ENCODE peak calls at places on chromosomes 5 and 9, in five cellular contexts. L, B, H, Q and Z are unnamed samples.

GRCh38 chr5:6576861-6577501 is 55.9 kb downstream of the NSUN2 start:
- DNase-seq in L (peak; percentile 24), B (no peak), Q (no peak), H (no peak), Z (peak; percentile 28)

GRCh38 chr5:179269781-179270543 is 75.3 kb downstream of the ADAMTS2 start:
- DNase-seq in L (no peak), H (peak; percentile 64), Q (peak; percentile 54), B (no peak), Z (no peak)

GRCh38 chr5:172714491-172715420 is 56.2 kb downstream of the DUSP1 start:
- DNase-seq in H (peak; percentile 92), L (peak; percentile 82), B (peak; percentile 61), Q (peak; percentile 87), Z (peak; percentile 50)

GRCh38 chr9:108423493-108423892 is 432.3 kb downstream of the ACTL7B start:
- DNase-seq in H (no peak), B (no peak), L (no peak), Q (no peak), Z (no peak)

GRCh38 chr5:179164331-179165311 is 104.4 kb downstream of the ZNF354C start:
- DNase-seq in H (peak; percentile 57), L (no peak), Q (peak; percentile 53), B (no peak), Z (no peak)

GRCh38 chr9:134316444-134317160 is 9.7 kb upstream of the RXRA start:
- DNase-seq in B (no peak), H (peak; percentile 85), L (no peak), Q (peak; percentile 67), Z (no peak)

GRCh38 chr5:56856779-56857178 is 41.4 kb downstream of the MAP3K1 start:
- DNase-seq in B (no peak), H (no peak), L (no peak), Q (no peak), Z (no peak)

GRCh38 chr5:122772446-122772845 is 2.4 kb upstream of the SNX2 start:
- DNase-seq in L (no peak), Q (no peak), B (no peak), H (no peak), Z (no peak)

DNA sequence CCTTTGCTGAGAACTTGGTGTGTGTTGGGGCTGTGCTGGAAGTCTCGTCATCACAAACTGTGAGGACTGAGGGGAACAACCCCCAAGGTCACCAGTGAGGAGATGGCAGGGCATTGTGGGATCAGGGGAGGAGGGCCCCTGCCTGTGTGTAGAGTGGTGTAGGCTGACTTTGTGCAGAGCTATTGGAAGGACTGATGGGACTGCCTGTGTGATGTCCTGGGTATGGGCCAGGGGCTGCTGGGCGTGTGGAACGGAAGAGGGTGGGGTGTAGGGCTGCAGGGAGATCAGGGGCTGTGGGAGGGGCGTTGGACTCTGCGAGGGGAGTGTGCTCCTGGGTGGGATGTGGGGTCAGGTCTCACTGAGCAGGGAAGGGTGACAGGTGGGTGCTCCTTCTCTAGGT is 3.6 kb downstream of the WNK2 start:
- DNase-seq in H (no peak), L (no peak), Q (peak; percentile 58), B (no peak), Z (no peak)
- H3K4me3 ChIP-seq in H (peak overlapping the region; percentile 54), L (no peak overlapping the region), Q (no peak overlapping the region), B (no peak overlapping the region), Z (no peak overlapping the region)

GRCh38 chr9:128203024-128203841 is at the start of gene DNM1:
- DNase-seq in Q (peak; percentile 83), L (peak; percentile 93), B (peak; percentile 85), H (no peak), Z (peak; percentile 30)
- H3K4me3 ChIP-seq in Q (peak within 1 kb of the TSS; percentile 64), L (peak within 1 kb of the TSS; percentile 94), B (peak within 1 kb of the TSS; percentile 60), H (peak within 1 kb of the TSS; percentile 56), Z (peak within 1 kb of the TSS; percentile 65)

GRCh38 chr9:129381481-129381957 is 203.5 kb upstream of the IER5L start:
- DNase-seq in H (peak; percentile 45), L (no peak), Q (peak; percentile 51), B (no peak), Z (no peak)

GRCh38 chr9:129380961-129381401 is 202.9 kb upstream of the IER5L start:
- DNase-seq in H (peak; percentile 41), L (no peak), B (no peak), Q (peak; percentile 33), Z (no peak)

GRCh38 chr9:129379181-129379836 is 201.2 kb upstream of the IER5L start:
- DNase-seq in Q (peak; percentile 26), H (no peak), B (no peak), L (no peak), Z (no peak)

GRCh38 chr9:129375845-129376244 is 197.8 kb upstream of the IER5L start:
- DNase-seq in L (no peak), B (no peak), Q (no peak), H (no peak), Z (no peak)

DNA sequence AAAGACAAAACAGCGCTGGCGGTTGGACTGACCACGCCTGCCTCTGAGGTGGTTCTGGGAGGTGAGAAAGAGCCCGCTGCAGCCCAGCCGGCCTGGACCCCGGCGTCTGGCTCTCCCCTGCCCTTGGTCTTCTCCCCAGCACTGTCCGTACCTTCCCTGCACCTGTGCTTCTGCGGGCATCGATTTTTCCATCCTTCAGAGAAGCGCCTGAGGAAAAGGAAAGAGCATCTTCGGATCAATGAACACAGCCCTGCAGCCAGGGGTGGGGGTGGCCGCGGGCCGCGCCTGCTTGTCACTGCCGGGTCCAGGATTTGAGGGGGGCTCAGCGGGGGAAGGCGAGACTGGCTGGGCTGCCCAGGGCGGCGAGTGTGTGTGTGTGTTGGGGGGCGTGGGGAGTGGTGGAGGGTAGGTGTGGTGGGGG is 200.2 kb upstream of the IER5L start:
- DNase-seq in Q (peak; percentile 34), H (no peak), B (no peak), L (no peak), Z (no peak)
- H3K4me3 ChIP-seq in Q (no peak overlapping the region), H (no peak overlapping the region), B (no peak overlapping the region), L (no peak overlapping the region), Z (no peak overlapping the region)

GRCh38 chr9:137162505-137163100 is 7.2 kb downstream of the LRRC26 start:
- DNase-seq in L (peak; percentile 61), B (no peak), Q (no peak), H (no peak), Z (no peak)
- H3K4me3 ChIP-seq in L (peak overlapping the region; percentile 32), B (no peak overlapping the region), Q (no peak overlapping the region), H (no peak overlapping the region), Z (no peak overlapping the region)

GRCh38 chr5:139903450-139903804 is 107.8 kb downstream of the PSD2 start:
- DNase-seq in H (peak; percentile 53), B (no peak), Q (no peak), L (peak; percentile 30), Z (no peak)

GRCh38 chr5:139903805-139904565 is 108.4 kb downstream of the PSD2 start:
- DNase-seq in Q (no peak), B (no peak), L (peak; percentile 84), H (peak; percentile 61), Z (no peak)

GRCh38 chr5:139905401-139905800 is 109.8 kb downstream of the PSD2 start:
- DNase-seq in B (no peak), H (peak; percentile 62), L (no peak), Q (no peak), Z (no peak)

GRCh38 chr5:139906661-139907060 is 111.1 kb downstream of the PSD2 start:
- DNase-seq in L (no peak), H (no peak), Q (no peak), B (no peak), Z (no peak)

GRCh38 chr5:139904566-139905400 is 109.2 kb downstream of the PSD2 start:
- DNase-seq in B (no peak), H (peak; percentile 61), Q (no peak), L (peak; percentile 69), Z (no peak)
- H3K4me3 ChIP-seq in B (no peak overlapping the region), H (peak overlapping the region; percentile 43), Q (peak overlapping the region; percentile 36), L (peak overlapping the region; percentile 54), Z (no peak overlapping the region)

GRCh38 chr9:136793063-136793946 is 2.2 kb downstream of the TMEM141 start:
- DNase-seq in Q (no peak), L (no peak), H (no peak), B (no peak), Z (no peak)

GRCh38 chr9:136794281-136795026 is 1.7 kb upstream of the CCDC183 start:
- DNase-seq in Q (no peak), H (no peak), B (no peak), L (no peak), Z (no peak)

GRCh38 chr9:136790640-136791465 is at the start of gene TMEM141:
- DNase-seq in H (peak; percentile 100), Q (peak; percentile 100), B (peak; percentile 99), L (peak; percentile 100), Z (peak; percentile 97)

GRCh38 chr9:136791466-136792276 is 527 bp downstream of the TMEM141 start:
- DNase-seq in Q (peak; percentile 82), H (no peak), B (peak; percentile 75), L (peak; percentile 70), Z (no peak)

GRCh38 chr9:136792321-136793062 is 1.3 kb downstream of the TMEM141 start:
- DNase-seq in L (no peak), B (no peak), H (no peak), Q (no peak), Z (no peak)
- H3K4me3 ChIP-seq in L (no peak overlapping the region), B (peak overlapping the region; percentile 86), H (no peak overlapping the region), Q (no peak overlapping the region), Z (peak overlapping the region; percentile 86)

DNA sequence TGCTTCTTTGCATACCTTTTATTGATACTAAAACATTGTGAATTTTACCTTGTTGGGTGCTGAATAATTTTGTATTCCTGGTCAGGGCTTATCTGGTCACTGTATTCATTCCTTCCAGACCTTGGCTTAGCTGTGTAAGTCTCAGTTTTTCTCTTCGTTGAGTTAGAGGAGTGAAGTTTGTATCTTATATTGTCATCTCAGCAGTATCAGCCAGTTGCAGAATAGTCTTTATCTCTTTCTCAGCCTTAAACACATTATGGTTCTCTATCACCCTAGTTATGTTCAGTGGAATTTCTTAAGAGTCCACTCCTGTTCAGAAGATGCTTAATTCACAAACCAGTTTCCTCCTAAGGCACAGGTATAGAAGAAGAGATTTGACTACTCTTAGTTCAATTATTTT is 25.2 kb downstream of the MTREX start:
- DNase-seq in B (no peak), Q (no peak), H (no peak), L (no peak), Z (no peak)
- H3K4me3 ChIP-seq in B (no peak overlapping the region), Q (no peak overlapping the region), H (no peak overlapping the region), L (no peak overlapping the region), Z (no peak overlapping the region)

GRCh38 chr9:6356904-6357303 is 28.7 kb downstream of the TPD52L3 start:
- DNase-seq in Q (no peak), B (no peak), L (no peak), H (no peak), Z (no peak)
- H3K4me3 ChIP-seq in Q (no peak overlapping the region), B (no peak overlapping the region), L (no peak overlapping the region), H (no peak overlapping the region), Z (no peak overlapping the region)

DNA sequence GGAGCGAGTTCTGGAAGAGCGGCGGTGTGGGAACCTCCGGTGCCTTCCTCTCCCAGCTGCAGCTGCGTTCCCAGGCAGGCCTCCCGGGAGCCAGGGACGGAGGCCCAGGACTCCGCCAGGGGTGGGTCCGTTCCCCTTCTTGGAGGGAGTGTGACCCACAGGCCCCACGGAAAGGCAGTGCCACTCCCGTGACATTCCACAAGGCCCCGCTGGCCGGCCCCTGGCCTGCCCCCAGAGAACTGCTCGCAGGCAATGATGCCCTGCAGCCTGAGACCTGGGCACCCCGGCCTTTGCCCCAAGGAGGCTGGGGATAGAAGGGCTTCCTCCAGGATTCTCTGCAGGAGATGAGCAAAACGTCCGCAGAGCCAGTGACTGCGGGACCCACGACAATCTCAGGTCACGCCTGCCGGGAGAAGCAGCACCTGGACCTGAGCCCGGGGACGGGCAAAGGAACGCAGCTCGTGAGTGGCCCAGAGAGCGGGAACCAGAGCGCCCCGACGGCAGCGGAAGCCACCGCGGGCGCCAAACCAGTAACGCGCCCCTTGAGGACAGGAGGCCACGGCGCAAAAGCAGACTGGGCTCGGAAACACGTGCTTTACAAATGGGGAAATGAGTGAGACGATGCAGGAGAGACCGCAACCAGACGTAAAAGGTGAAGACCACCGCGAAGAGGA is 9.3 kb downstream of the OBP2B start:
- DNase-seq in Q (peak; percentile 65), H (no peak), L (no peak), B (peak; percentile 35), Z (no peak)
- H3K4me3 ChIP-seq in Q (no peak overlapping the region), H (peak overlapping the region; percentile 37), L (no peak overlapping the region), B (no peak overlapping the region), Z (no peak overlapping the region)

GRCh38 chr9:74333633-74334032 is 163.5 kb upstream of the RORB start:
- DNase-seq in B (no peak), L (no peak), H (no peak), Q (no peak), Z (peak; percentile 98)
- H3K4me3 ChIP-seq in B (no peak overlapping the region), L (no peak overlapping the region), H (no peak overlapping the region), Q (no peak overlapping the region), Z (no peak overlapping the region)